ENCODE peak calls at places on chromosomes 2 and 18, in eight cellular contexts. M, F, U, K, V, L, C and G are unnamed samples.
A peak's percentile ranks its signal among the peaks of the same experiment; 100 is the strongest.

GRCh38 chr2:35538796-35539195 is 816.8 kb upstream of the CRIM1 start:
- ATAC-seq in L (no peak), V (no peak), U (no peak), K (peak; percentile 49), M (no peak), F (no peak), C (no peak), G (no peak)

GRCh38 chr18:22933958-22934423 is 863 bp downstream of the RBBP8 start:
- ATAC-seq in U (peak; percentile 45), M (peak; percentile 19), L (peak; percentile 41), C (no peak), F (no peak), V (peak; percentile 13), K (no peak), G (peak; percentile 42)

GRCh38 chr18:78069784-78070664 is 820.4 kb downstream of the GALR1 start:
- ATAC-seq in C (no peak), K (peak; percentile 82), U (no peak), F (peak; percentile 28), L (no peak), V (no peak), M (no peak), G (no peak)

GRCh38 chr2:57330447-57330846 is 716.2 kb upstream of the VRK2 start:
- ATAC-seq in K (no peak), M (no peak), C (no peak), V (peak; percentile 77), U (no peak), L (no peak), F (no peak), G (no peak)

GRCh38 chr18:76265375-76266225 is 229.4 kb downstream of the ZNF516 start:
- ATAC-seq in U (no peak), F (peak; percentile 88), V (peak; percentile 55), K (peak; percentile 81), M (no peak), L (peak; percentile 33), C (no peak), G (no peak)

GRCh38 chr2:190311893-190312634 is 7.6 kb downstream of the HIBCH start:
- ATAC-seq in F (no peak), L (no peak), K (peak; percentile 51), U (no peak), M (no peak), V (no peak), C (no peak), G (no peak)

GRCh38 chr2:985317-985898 is 34.8 kb downstream of the SNTG2 start:
- ATAC-seq in C (peak; percentile 75), U (no peak), L (no peak), V (no peak), K (no peak), F (no peak), M (no peak), G (peak; percentile 44)

GRCh38 chr2:228466851-228467250 is 285.4 kb upstream of the SPHKAP start:
- ATAC-seq in F (no peak), K (no peak), L (no peak), V (no peak), M (no peak), U (no peak), C (no peak), G (no peak)

GRCh38 chr18:68841301-68841700 is 43.4 kb downstream of the CCDC102B start:
- ATAC-seq in M (peak; percentile 32), C (no peak), K (no peak), V (peak; percentile 43), F (no peak), L (no peak), U (no peak), G (no peak)

GRCh38 chr2:122007577-122007976 is 252.1 kb downstream of the TSN start:
- ATAC-seq in K (no peak), C (no peak), U (no peak), F (no peak), M (no peak), L (no peak), V (no peak), G (no peak)

GRCh38 chr18:63131106-63131943 is 188.2 kb downstream of the BCL2 start:
- ATAC-seq in V (no peak), F (peak; percentile 44), C (peak; percentile 61), K (peak; percentile 73), U (peak; percentile 75), L (peak; percentile 62), M (peak; percentile 62), G (peak; percentile 31)

GRCh38 chr2:211157856-211158463 is 601.6 kb downstream of the CPS1 start:
- ATAC-seq in F (no peak), M (peak; percentile 81), K (peak; percentile 88), C (peak; percentile 71), V (peak; percentile 91), U (peak; percentile 43), L (peak; percentile 87), G (peak; percentile 77)

GRCh38 chr18:5879479-5879882 is 15.8 kb downstream of the TMEM200C start:
- ATAC-seq in K (peak; percentile 58), C (no peak), U (no peak), L (no peak), F (no peak), V (no peak), M (peak; percentile 57), G (no peak)

GRCh38 chr18:49618741-49619392 is 57.0 kb downstream of the LIPG start:
- ATAC-seq in L (no peak), F (no peak), V (no peak), U (no peak), C (no peak), M (no peak), K (no peak), G (no peak)

GRCh38 chr2:46836295-46837111 is 79.1 kb downstream of the MCFD2 start:
- ATAC-seq in C (no peak), L (no peak), U (no peak), K (peak; percentile 59), V (no peak), F (peak; percentile 24), M (peak; percentile 93), G (no peak)

GRCh38 chr2:144208924-144209323 is 311.0 kb downstream of the ZEB2 start:
- ATAC-seq in F (no peak), L (no peak), V (no peak), K (no peak), U (no peak), C (no peak), M (no peak), G (no peak)

GRCh38 chr2:102540882-102541281 is 67.9 kb downstream of the SLC9A4 start:
- ATAC-seq in V (peak; percentile 27), U (no peak), F (no peak), C (no peak), M (peak; percentile 51), L (no peak), K (no peak), G (no peak)

GRCh38 chr18:8998481-8999217 is 103.8 kb upstream of the NDUFV2 start:
- ATAC-seq in K (peak; percentile 84), V (peak; percentile 41), M (no peak), L (no peak), C (no peak), F (no peak), U (no peak), G (no peak)

GRCh38 chr2:20596973-20597867 is 53.7 kb downstream of the HS1BP3 start:
- ATAC-seq in K (peak; percentile 51), F (peak; percentile 92), V (no peak), C (no peak), M (no peak), L (no peak), U (no peak), G (no peak)

GRCh38 chr18:26487437-26487836 is 60.9 kb downstream of the KCTD1 start:
- ATAC-seq in K (peak; percentile 25), L (peak; percentile 60), C (no peak), F (no peak), U (peak; percentile 19), V (peak; percentile 90), M (peak; percentile 79), G (peak; percentile 61)

GRCh38 chr2:153770359-153770991 is 101.2 kb upstream of the GALNT13 start:
- ATAC-seq in F (no peak), U (no peak), M (no peak), V (no peak), C (no peak), L (no peak), K (peak; percentile 14), G (no peak)

GRCh38 chr2:47869859-47870258 is 36.4 kb downstream of the FBXO11 start:
- ATAC-seq in U (no peak), M (no peak), K (no peak), C (no peak), F (no peak), V (no peak), L (no peak), G (no peak)

GRCh38 chr2:239913632-239914417 is 111.3 kb downstream of the NDUFA10 start:
- ATAC-seq in L (no peak), V (peak; percentile 31), C (no peak), U (no peak), K (no peak), F (peak; percentile 46), M (no peak), G (no peak)

GRCh38 chr18:45456076-45457066 is 158.9 kb upstream of the SLC14A2 start:
- ATAC-seq in K (peak; percentile 38), C (no peak), M (no peak), U (no peak), V (peak; percentile 14), F (no peak), L (peak; percentile 99), G (no peak)

GRCh38 chr2:62199392-62200125 is 3.6 kb downstream of the B3GNT2 start:
- ATAC-seq in M (no peak), C (no peak), U (no peak), K (no peak), V (no peak), L (no peak), F (no peak), G (peak; percentile 10)

GRCh38 chr2:100929142-100929541 is 72.9 kb upstream of the RPL31 start:
- ATAC-seq in U (no peak), M (no peak), F (no peak), V (no peak), L (no peak), K (no peak), C (no peak), G (no peak)

GRCh38 chr2:118103963-118104942 is 16.0 kb downstream of the INSIG2 start:
- ATAC-seq in M (no peak), C (peak; percentile 51), U (no peak), F (no peak), K (peak; percentile 68), V (no peak), L (peak; percentile 100), G (peak; percentile 81)

GRCh38 chr2:190379249-190379964 is 28.7 kb upstream of the MFSD6 start:
- ATAC-seq in K (peak; percentile 96), F (no peak), L (no peak), C (no peak), U (no peak), V (no peak), M (peak; percentile 99), G (no peak)

GRCh38 chr2:112075490-112076260 is 20.6 kb downstream of the TMEM87B start:
- ATAC-seq in K (no peak), V (peak; percentile 77), C (no peak), U (no peak), M (peak; percentile 91), F (no peak), L (peak; percentile 58), G (peak; percentile 77)

GRCh38 chr2:191051177-191051576 is 37.2 kb upstream of the STAT1 start:
- ATAC-seq in U (no peak), F (no peak), V (no peak), L (no peak), M (no peak), C (no peak), K (peak; percentile 27), G (peak; percentile 76)

GRCh38 chr2:224324604-224325003 is 77.3 kb downstream of the FAM124B start:
- ATAC-seq in V (no peak), L (no peak), U (no peak), C (no peak), M (no peak), F (no peak), K (no peak), G (no peak)